ENCODE peak calls at places on chromosome 21, in five cellular contexts. U is transverse colon, E is prostate gland, O is endodermal cell, N is spleen. I is an unnamed sample.
A peak's percentile ranks its signal among the peaks of the same experiment; 100 is the strongest.

GRCh38 chr21:26093094-26093493 is 77.5 kb downstream of the APP start:
- DNase-seq in O (no peak), U (no peak), N (no peak), E (no peak), I (no peak)

GRCh38 chr21:23695449-23695848 is 1911.8 kb downstream of the MRPL39 start:
- DNase-seq in E (no peak), O (no peak), N (no peak), U (no peak), I (no peak)

GRCh38 chr21:38811257-38811656 is 5.5 kb downstream of the ETS2 start:
- DNase-seq in E (no peak), U (no peak), N (no peak), O (no peak), I (no peak)

GRCh38 chr21:34614443-34614692 is 545 bp downstream of the RCAN1 start:
- DNase-seq in O (no peak), E (no peak), N (no peak), U (no peak), I (peak; percentile 2)

GRCh38 chr21:24007592-24007991 is 1599.7 kb downstream of the MRPL39 start:
- DNase-seq in N (no peak), E (no peak), U (no peak), O (no peak), I (no peak)

GRCh38 chr21:25506887-25507286 is 100.4 kb downstream of the MRPL39 start:
- DNase-seq in N (no peak), O (no peak), E (no peak), U (no peak), I (no peak)

GRCh38 chr21:34180826-34181359 is 107.5 kb downstream of the MRPS6 start:
- DNase-seq in U (no peak), N (no peak), E (no peak), O (no peak), I (no peak)

GRCh38 chr21:21111309-21111920 is 113.2 kb downstream of the NCAM2 start:
- DNase-seq in E (no peak), O (no peak), U (no peak), N (no peak), I (no peak)

GRCh38 chr21:37006521-37007291 is at the start of gene RIPPLY3:
- DNase-seq in N (no peak), O (peak; percentile 82), U (no peak), E (no peak), I (no peak)

GRCh38 chr21:26835027-26835713 is 10.0 kb downstream of the ADAMTS1 start:
- DNase-seq in O (no peak), N (no peak), U (no peak), E (no peak), I (no peak)

GRCh38 chr21:34029724-34030528 is 43.5 kb upstream of the MRPS6 start:
- DNase-seq in U (peak; percentile 36), O (peak; percentile 87), N (no peak), E (no peak), I (no peak)

GRCh38 chr21:37383066-37383465 is 16.5 kb downstream of the DYRK1A start:
- DNase-seq in O (no peak), U (no peak), E (no peak), N (no peak), I (no peak)

GRCh38 chr21:37435120-37435519 is 68.5 kb downstream of the DYRK1A start:
- DNase-seq in N (no peak), O (peak; percentile 77), E (no peak), U (no peak), I (peak; percentile 45)

GRCh38 chr21:18499761-18500376 is 96.3 kb upstream of the TMPRSS15 start:
- DNase-seq in O (peak; percentile 72), U (peak; percentile 12), E (no peak), N (no peak), I (no peak)

GRCh38 chr21:26686278-26686677 is 113.2 kb upstream of the CYYR1 start:
- DNase-seq in U (no peak), O (peak; percentile 73), N (peak; percentile 66), E (no peak), I (no peak)

GRCh38 chr21:38917045-38917774 is 111.5 kb downstream of the ETS2 start:
- DNase-seq in N (no peak), E (peak; percentile 82), O (peak; percentile 29), U (peak; percentile 11), I (no peak)

GRCh38 chr21:30354308-30355005 is 6.1 kb upstream of the KRTAP23-1 start:
- DNase-seq in E (no peak), N (no peak), O (no peak), U (no peak), I (no peak)

GRCh38 chr21:22554690-22555316 is 1556.6 kb downstream of the NCAM2 start:
- DNase-seq in E (no peak), O (no peak), N (no peak), U (no peak), I (no peak)

GRCh38 chr21:26405735-26406361 is 167.2 kb downstream of the CYYR1 start:
- DNase-seq in U (no peak), N (no peak), E (no peak), O (peak; percentile 60), I (no peak)

GRCh38 chr21:34687065-34687464 is 18.3 kb downstream of the CLIC6 start:
- DNase-seq in E (no peak), U (no peak), O (no peak), N (no peak), I (no peak)

GRCh38 chr21:27329255-27329851 is 362.5 kb upstream of the ADAMTS5 start:
- DNase-seq in U (no peak), E (no peak), O (no peak), N (no peak), I (no peak)

GRCh38 chr21:26443291-26443690 is 129.8 kb downstream of the CYYR1 start:
- DNase-seq in E (no peak), O (no peak), U (no peak), N (no peak), I (no peak)

GRCh38 chr21:35882791-35883240 is 177.5 kb downstream of the SETD4 start:
- DNase-seq in U (no peak), N (no peak), O (no peak), E (no peak), I (no peak)
- H3K27ac ChIP-seq in U (no peak overlapping the region), N (no peak overlapping the region), O (no peak overlapping the region), E (no peak overlapping the region), I (no peak overlapping the region)

GRCh38 chr21:29217818-29218252 is 80.9 kb upstream of the BACH1 start:
- DNase-seq in U (no peak), E (no peak), O (no peak), N (no peak), I (no peak)
- H3K9me3 ChIP-seq in U (no peaks in the 10 kb centered on the region), E (no peaks in the 10 kb centered on the region), O (no peaks in the 10 kb centered on the region), N (no peaks in the 10 kb centered on the region), I (no peaks in the 10 kb centered on the region)

DNA sequence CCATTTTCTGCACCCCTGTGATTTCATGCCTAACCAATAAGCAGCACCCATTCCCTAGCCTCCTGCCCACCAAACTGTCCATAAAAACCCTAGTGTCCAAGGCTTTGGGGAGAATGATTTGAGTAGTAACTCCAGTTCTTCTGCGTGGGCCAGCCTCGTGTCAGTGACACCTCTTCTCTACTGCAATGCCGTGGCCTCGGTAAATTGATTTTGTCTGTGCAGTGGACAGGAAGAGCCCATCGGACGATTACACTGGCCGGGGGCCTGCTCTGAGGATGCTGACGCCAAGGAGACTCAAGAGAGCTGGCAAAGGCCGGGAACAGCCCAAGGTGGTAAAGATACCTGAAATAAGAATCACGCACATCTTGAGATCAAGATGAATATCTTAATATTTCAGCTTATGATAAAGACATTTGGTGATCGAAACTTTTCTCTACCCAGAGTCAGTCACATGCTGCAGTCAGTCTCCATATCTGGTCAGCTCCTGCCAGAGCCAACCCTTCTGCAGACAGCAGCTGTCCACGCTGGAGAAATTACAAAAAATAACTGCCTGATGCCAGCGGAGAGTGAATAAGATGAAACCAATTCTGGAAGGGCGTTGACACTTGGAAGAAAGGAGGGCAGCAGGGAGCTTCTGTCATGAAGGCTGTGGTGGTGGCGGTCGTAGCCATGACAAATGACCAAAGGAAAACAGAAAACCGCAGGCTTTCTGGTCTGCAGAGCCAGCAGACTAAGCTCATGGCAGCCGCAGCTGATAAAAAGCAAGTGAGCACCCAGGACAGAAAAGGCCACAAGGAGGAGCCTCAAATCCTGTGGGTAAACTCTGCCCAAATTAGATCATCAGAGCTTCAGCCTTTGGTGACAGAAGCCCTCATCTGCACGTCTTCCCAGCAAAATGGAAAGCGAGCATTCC is 29.1 kb downstream of the RSPH1 start:
- DNase-seq in U (peak; percentile 41), O (peak; percentile 81), E (peak; percentile 29), N (no peak), I (no peak)
- H3K27ac ChIP-seq in U (peak overlapping the region; percentile 78), O (peak overlapping the region; percentile 3), E (peak overlapping the region; percentile 71), N (no peak overlapping the region), I (no peak overlapping the region)

DNA sequence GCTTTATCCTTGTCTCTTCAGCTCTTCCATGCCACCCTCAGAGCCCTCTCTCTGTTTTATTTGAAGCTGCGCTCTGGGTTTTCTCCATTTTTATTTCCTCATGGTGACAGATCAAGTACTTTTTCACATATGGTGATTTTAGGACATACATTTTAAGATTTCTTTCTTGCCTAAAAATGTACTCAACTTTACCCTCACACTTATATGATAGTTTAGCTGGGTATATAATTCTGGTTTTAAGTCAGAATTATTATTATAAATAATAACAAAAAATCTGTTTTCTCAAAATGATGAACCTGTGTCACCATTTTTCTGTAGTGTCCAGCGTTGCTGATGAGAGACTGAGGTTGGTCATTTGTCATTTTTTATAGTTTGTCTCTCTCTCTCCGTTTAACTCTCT is 754 bp upstream of the KRTAP10-5 start:
- DNase-seq in O (no peak), E (no peak), U (no peak), N (no peak), I (no peak)
- H3K9me3 ChIP-seq in O (peaks cover 21% of the 10 kb centered on the region), E (no peaks in the 10 kb centered on the region), U (peaks cover 12% of the 10 kb centered on the region), N (peaks cover 3% of the 10 kb centered on the region), I (peaks cover 12% of the 10 kb centered on the region)

GRCh38 chr21:32380940-32381339 is 11.9 kb downstream of the URB1 start:
- DNase-seq in N (no peak), O (no peak), E (no peak), U (no peak), I (no peak)
- H3K27ac ChIP-seq in N (no peak overlapping the region), O (no peak overlapping the region), E (peak overlapping the region; percentile 91), U (no peak overlapping the region), I (no peak overlapping the region)

GRCh38 chr21:41483415-41483814 is 24.5 kb downstream of the TMPRSS2 start:
- DNase-seq in U (no peak), N (peak; percentile 11), E (no peak), O (no peak), I (no peak)
- H3K9me3 ChIP-seq in U (no peaks in the 10 kb centered on the region), N (no peaks in the 10 kb centered on the region), E (no peaks in the 10 kb centered on the region), O (no peaks in the 10 kb centered on the region), I (no peaks in the 10 kb centered on the region)

I was measured in CD4-positive, alpha-beta T cell.